ENCODE peak calls at places on chromosome 20, in nine cellular contexts. R is pancreas; P is RWPE2; M is Right ventricle myocardium inferior; L is GM12878; W is lower lobe of right lung; G is stimulated activated naive CD8-positive, alpha-beta T cell treated with anti-CD3 and anti-CD28 coated beads, Interleukin-15, Interleukin-2, amounts not matched to agents 100 U/mL and 50 U/mL, for 24 hours; N is naive thymus-derived CD4-positive, alpha-beta T cell; C is upper lobe of left lung. V is an unnamed sample.

GRCh38 chr20:19787366-19787765 is 29.3 kb downstream of the RIN2 start:
- ATAC-seq in R (no peak), P (no peak), M (no peak), L (no peak), W (no peak), G (no peak), N (no peak), C (no peak), V (no peak)

GRCh38 chr20:63542031-63542559 is 4.9 kb upstream of the PTK6 start:
- ATAC-seq in R (no peak), P (no peak), M (no peak), L (no peak), W (no peak), G (no peak), N (no peak), C (no peak), V (no peak)

GRCh38 chr20:39233755-39234154 is 271.6 kb downstream of the DHX35 start:
- ATAC-seq in R (no peak), P (no peak), M (no peak), L (no peak), W (no peak), G (no peak), N (no peak), C (no peak), V (no peak)

GRCh38 chr20:51365670-51366069 is 176.8 kb downstream of the NFATC2 start:
- ATAC-seq in R (peak; percentile 43), P (peak; percentile 55), M (no peak), L (no peak), W (no peak), G (no peak), N (no peak), C (no peak), V (peak; percentile 6)

GRCh38 chr20:32071395-32072167 is 19.5 kb downstream of the HCK start:
- ATAC-seq in R (no peak), P (no peak), M (no peak), L (no peak), W (no peak), G (no peak), N (no peak), C (no peak), V (no peak)

GRCh38 chr20:44584103-44584690 is 1.8 kb downstream of the PKIG start:
- ATAC-seq in R (no peak), P (no peak), M (no peak), L (peak; percentile 34), W (no peak), G (no peak), N (no peak), C (no peak), V (no peak)

GRCh38 chr20:59032713-59033059 is 551 bp upstream of the ATP5F1E start:
- ATAC-seq in R (peak; percentile 7), P (peak; percentile 43), M (no peak), L (no peak), W (peak; percentile 8), G (peak; percentile 20), N (no peak), C (no peak), V (peak; percentile 3)

GRCh38 chr20:33917813-33918525 is 75.7 kb upstream of the RALY start:
- ATAC-seq in R (no peak), P (no peak), M (peak; percentile 52), L (peak; percentile 89), W (no peak), G (peak; percentile 42), N (no peak), C (no peak), V (no peak)

GRCh38 chr20:25571817-25572216 is 13.5 kb downstream of the NINL start:
- ATAC-seq in R (peak; percentile 36), P (no peak), M (no peak), L (no peak), W (no peak), G (no peak), N (no peak), C (no peak), V (no peak)

GRCh38 chr20:59525500-59526241 is 78.7 kb upstream of the PHACTR3 start:
- ATAC-seq in R (peak; percentile 97), P (peak; percentile 90), M (peak; percentile 60), L (peak; percentile 80), W (peak; percentile 78), G (no peak), N (peak; percentile 27), C (peak; percentile 68), V (peak; percentile 36)

GRCh38 chr20:19921349-19921793 is 95.8 kb upstream of the NAA20 start:
- ATAC-seq in R (peak; percentile 12), P (no peak), M (peak; percentile 92), L (no peak), W (peak; percentile 61), G (no peak), N (no peak), C (peak; percentile 17), V (peak; percentile 52)

GRCh38 chr20:14619411-14619810 is 282.0 kb upstream of the FLRT3 start:
- ATAC-seq in R (no peak), P (no peak), M (no peak), L (no peak), W (no peak), G (no peak), N (no peak), C (no peak), V (no peak)

GRCh38 chr20:48839083-48839482 is 11.3 kb upstream of the PREX1 start:
- ATAC-seq in R (peak; percentile 40), P (no peak), M (no peak), L (peak; percentile 91), W (no peak), G (no peak), N (no peak), C (no peak), V (no peak)

GRCh38 chr20:45305262-45305661 is 1.4 kb upstream of the RBPJL start:
- ATAC-seq in R (peak; percentile 71), P (no peak), M (no peak), L (no peak), W (no peak), G (no peak), N (no peak), C (no peak), V (no peak)

GRCh38 chr20:17662333-17663039 is 19.6 kb downstream of the RRBP1 start:
- ATAC-seq in R (peak; percentile 68), P (no peak), M (peak; percentile 86), L (no peak), W (peak; percentile 53), G (peak; percentile 66), N (peak; percentile 18), C (peak; percentile 25), V (peak; percentile 78)